ENCODE peak calls at places on chromosome 22, in seven cellular contexts. K, A, H, G, T, U and E are unnamed samples.
A peak's percentile ranks its signal among the peaks of the same experiment; 100 is the strongest.

GRCh38 chr22:30782613-30783012 is 87.9 kb downstream of the OSBP2 start:
- DNase-seq in G (peak; percentile 36), K (no peak), A (no peak), T (no peak), H (no peak), U (no peak), E (no peak)

GRCh38 chr22:31646186-31647019 is 15.6 kb downstream of the PISD start:
- DNase-seq in G (peak; percentile 95), H (no peak), K (no peak), T (peak; percentile 91), U (peak; percentile 99), A (peak; percentile 96), E (peak; percentile 93)

GRCh38 chr22:30930228-30930627 is 38.3 kb downstream of the MORC2 start:
- DNase-seq in G (no peak), U (no peak), A (no peak), K (no peak), T (no peak), H (no peak), E (no peak)

GRCh38 chr22:44452531-44453420 is 45.3 kb downstream of the RTL6 start:
- DNase-seq in G (no peak), H (no peak), T (no peak), U (no peak), A (no peak), K (no peak), E (no peak)

GRCh38 chr22:43018615-43019014 is 3.7 kb upstream of the PACSIN2 start:
- DNase-seq in A (no peak), H (no peak), T (no peak), G (no peak), U (no peak), K (no peak), E (no peak)

GRCh38 chr22:41782316-41782715 is 18.2 kb upstream of the CCDC134 start:
- DNase-seq in T (no peak), A (no peak), H (no peak), G (no peak), U (no peak), K (no peak), E (no peak)

GRCh38 chr22:41380993-41381328 is 781 bp upstream of the TEF start:
- DNase-seq in H (peak; percentile 95), U (peak; percentile 79), A (peak; percentile 62), T (peak; percentile 96), K (peak; percentile 87), G (peak; percentile 86), E (peak; percentile 72)

GRCh38 chr22:50310209-50310722 is 2.8 kb upstream of the PLXNB2 start:
- DNase-seq in H (no peak), T (no peak), A (no peak), G (no peak), K (no peak), U (no peak), E (no peak)

GRCh38 chr22:49181942-49182341 is 645.7 kb downstream of the BRD1 start:
- DNase-seq in A (no peak), K (no peak), G (no peak), U (no peak), H (no peak), T (no peak), E (no peak)

GRCh38 chr22:50091092-50091491 is 1.3 kb downstream of the MOV10L1 start:
- DNase-seq in T (no peak), K (no peak), H (no peak), A (no peak), G (no peak), U (no peak), E (no peak)

GRCh38 chr22:37472418-37473006 is 13.7 kb downstream of the MFNG start:
- DNase-seq in G (peak; percentile 23), K (no peak), A (no peak), H (no peak), T (peak; percentile 38), U (no peak), E (no peak)

GRCh38 chr22:38125038-38125610 is 14.6 kb upstream of the BAIAP2L2 start:
- DNase-seq in K (no peak), G (no peak), A (no peak), H (no peak), T (no peak), U (no peak), E (no peak)

GRCh38 chr22:49555526-49555925 is 272.1 kb downstream of the BRD1 start:
- DNase-seq in T (no peak), G (no peak), H (no peak), A (no peak), K (no peak), U (no peak), E (no peak)

GRCh38 chr22:19761022-19761499 is 483 bp downstream of the TBX1 start:
- DNase-seq in U (no peak), A (no peak), K (no peak), G (no peak), H (no peak), T (no peak), E (no peak)
- H3K4me3 ChIP-seq in U (no peak overlapping the region), A (peak overlapping the region; percentile 31), K (peak overlapping the region; percentile 47), G (no peak overlapping the region), H (peak overlapping the region; percentile 38), T (no peak overlapping the region), E (peak overlapping the region; percentile 46)

GRCh38 chr22:32804036-32804435 is 2.5 kb downstream of the TIMP3 start:
- DNase-seq in G (peak; percentile 49), U (peak; percentile 46), K (peak; percentile 34), H (no peak), A (no peak), T (peak; percentile 62), E (no peak)
- H3K4me3 ChIP-seq in G (peak overlapping the region; percentile 66), U (peak overlapping the region; percentile 89), K (peak overlapping the region; percentile 88), H (peak overlapping the region; percentile 99), A (no peak overlapping the region), T (peak overlapping the region; percentile 97), E (peak overlapping the region; percentile 80)

GRCh38 chr22:46084376-46084775 is 66.0 kb upstream of the PPARA start:
- DNase-seq in K (peak; percentile 22), U (no peak), T (no peak), A (no peak), H (no peak), G (no peak), E (no peak)
- H3K4me3 ChIP-seq in K (no peak overlapping the region), U (peak overlapping the region; percentile 89), T (no peak overlapping the region), A (no peak overlapping the region), H (peak overlapping the region; percentile 26), G (peak overlapping the region; percentile 98), E (no peak overlapping the region)

GRCh38 chr22:35593885-35594470 is 23.2 kb downstream of the MB start:
- DNase-seq in H (no peak), A (no peak), G (no peak), T (no peak), K (peak; percentile 13), U (no peak), E (no peak)
- H3K4me3 ChIP-seq in H (no peak overlapping the region), A (no peak overlapping the region), G (no peak overlapping the region), T (no peak overlapping the region), K (no peak overlapping the region), U (no peak overlapping the region), E (no peak overlapping the region)

DNA sequence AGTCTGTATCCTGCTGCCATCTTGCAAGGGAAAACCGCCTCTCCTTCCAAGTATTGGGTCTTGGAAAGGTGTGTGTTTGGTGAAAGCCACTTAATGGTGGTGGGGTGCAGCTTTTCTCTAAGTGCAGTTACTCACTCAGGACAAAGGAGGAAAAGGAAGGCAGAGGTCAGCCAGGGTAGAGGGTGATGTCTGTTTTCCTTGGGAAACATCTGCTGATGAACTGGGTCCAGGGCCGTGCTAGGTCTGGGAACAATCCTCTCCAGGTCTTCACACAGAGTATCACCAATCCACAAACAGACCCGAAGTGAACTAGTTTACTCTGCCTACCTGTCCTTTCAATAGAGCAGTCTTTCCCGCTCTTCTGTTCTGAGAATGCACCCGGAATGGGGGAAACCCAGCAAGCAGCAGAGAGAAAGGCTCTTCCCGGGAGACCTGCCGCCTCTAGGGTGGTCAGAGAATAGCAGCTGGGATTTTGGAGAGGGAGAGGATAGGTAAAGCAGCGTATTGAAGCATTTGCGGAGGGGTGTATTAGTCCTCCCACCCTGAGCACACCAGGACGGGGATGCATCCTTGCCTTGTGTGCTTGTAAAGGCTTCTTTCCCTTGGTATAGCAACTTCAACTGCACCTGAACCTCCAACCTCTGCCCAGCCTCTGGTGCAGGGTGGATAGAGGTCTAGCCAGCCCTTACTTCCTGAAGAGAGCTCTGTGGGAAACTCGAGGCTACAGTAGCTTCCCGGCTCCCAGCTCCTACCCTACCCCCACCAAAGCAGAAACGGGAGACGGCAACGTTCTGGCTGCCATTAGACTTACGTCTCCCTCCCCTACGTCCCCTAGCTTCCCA is 20.7 kb downstream of the LHFPL7 start:
- DNase-seq in U (no peak), T (peak; percentile 17), G (no peak), H (no peak), K (no peak), A (peak; percentile 71), E (no peak)
- H3K4me3 ChIP-seq in U (no peak overlapping the region), T (no peak overlapping the region), G (no peak overlapping the region), H (no peak overlapping the region), K (no peak overlapping the region), A (no peak overlapping the region), E (no peak overlapping the region)

DNA sequence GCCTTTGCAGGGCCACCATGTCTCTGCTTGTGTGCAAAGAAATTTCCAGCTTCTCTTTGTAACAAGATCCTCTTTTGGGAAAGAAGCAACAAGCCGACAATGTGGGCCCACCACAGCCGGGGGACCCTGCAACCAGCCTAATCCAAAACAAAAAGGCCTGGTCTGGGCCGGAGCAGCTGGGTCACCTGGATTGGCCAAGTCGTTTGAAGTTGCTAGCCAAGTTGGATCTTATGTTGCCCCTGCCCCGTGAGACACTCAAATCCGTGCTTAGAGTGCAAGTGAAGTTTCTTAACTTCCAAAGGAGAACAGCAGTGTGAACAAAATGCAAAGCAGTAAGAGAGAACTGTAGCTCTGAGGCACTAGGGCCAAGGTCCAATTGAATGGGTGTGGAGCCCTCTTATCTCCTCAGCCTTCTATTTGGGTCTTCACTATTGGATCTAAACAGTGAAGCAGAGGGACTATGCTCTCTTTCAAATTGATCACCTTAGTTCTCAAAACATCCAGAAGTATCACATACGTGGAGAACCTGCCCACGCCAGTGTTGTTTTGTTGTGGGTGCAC is 49.7 kb downstream of the C22orf31 start:
- DNase-seq in A (no peak), T (no peak), U (no peak), K (no peak), H (no peak), G (no peak), E (no peak)
- H3K4me3 ChIP-seq in A (no peak overlapping the region), T (no peak overlapping the region), U (no peak overlapping the region), K (no peak overlapping the region), H (no peak overlapping the region), G (no peak overlapping the region), E (no peak overlapping the region)